ENCODE peak calls at places on chromosome 17, in five cellular contexts. G is BJ, C is heart left ventricle, T is mucosa of descending colon, U is choroid plexus epithelial cell. A is an unnamed sample.
A peak's percentile ranks its signal among the peaks of the same experiment; 100 is the strongest.

GRCh38 chr17:38663125-38663751 is 11.5 kb downstream of the EPOP start:
- DNase-seq in G (no peak), C (peak; percentile 63), T (peak; percentile 67), U (peak; percentile 58), A (peak; percentile 74)

GRCh38 chr17:29140631-29141483 is 39.3 kb downstream of the MYO18A start:
- DNase-seq in G (no peak), C (no peak), T (peak; percentile 69), U (peak; percentile 52), A (peak; percentile 67)

GRCh38 chr17:21196126-21196525 is 17.8 kb downstream of the TMEM11 start:
- DNase-seq in G (no peak), C (no peak), T (no peak), U (no peak), A (no peak)

GRCh38 chr17:41492771-41493170 is 3.1 kb upstream of the KRT36 start:
- DNase-seq in G (no peak), C (no peak), T (no peak), U (peak; percentile 85), A (no peak)

GRCh38 chr17:33381201-33381600 is 88.1 kb upstream of the ASIC2 start:
- DNase-seq in G (no peak), C (no peak), T (no peak), U (peak; percentile 2), A (no peak)

GRCh38 chr17:57593739-57594462 is 151.2 kb downstream of the CCDC182 start:
- DNase-seq in G (no peak), C (no peak), T (no peak), U (no peak), A (no peak)

GRCh38 chr17:36463916-36464764 is 22.3 kb upstream of the ZNHIT3 start:
- DNase-seq in G (no peak), C (peak; percentile 52), T (peak; percentile 66), U (peak; percentile 74), A (peak; percentile 83)

GRCh38 chr17:17694229-17695081 is 13.2 kb downstream of the RAI1 start:
- DNase-seq in G (no peak), C (peak; percentile 78), T (peak; percentile 83), U (peak; percentile 64), A (peak; percentile 78)

GRCh38 chr17:7930841-7931631 is 710 bp downstream of the TRAPPC1 start:
- DNase-seq in G (no peak), C (no peak), T (no peak), U (peak; percentile 17), A (peak; percentile 21)

GRCh38 chr17:37506678-37507077 is 17.0 kb downstream of the DUSP14 start:
- DNase-seq in G (no peak), C (no peak), T (no peak), U (peak; percentile 60), A (peak; percentile 52)

GRCh38 chr17:78356163-78356713 is 3.6 kb downstream of the SOCS3 start:
- DNase-seq in G (no peak), C (no peak), T (peak; percentile 87), U (peak; percentile 94), A (peak; percentile 98)

GRCh38 chr17:32161029-32161428 is 18.7 kb downstream of the RHOT1 start:
- DNase-seq in G (no peak), C (no peak), T (no peak), U (peak; percentile 77), A (no peak)

GRCh38 chr17:29936724-29937123 is 4.7 kb upstream of the EFCAB5 start:
- DNase-seq in G (no peak), C (no peak), T (no peak), U (no peak), A (no peak)

GRCh38 chr17:78322858-78323455 is 36.9 kb downstream of the SOCS3 start:
- DNase-seq in G (no peak), C (peak; percentile 90), T (peak; percentile 70), U (peak; percentile 70), A (no peak)

GRCh38 chr17:2954898-2955445 is 108.4 kb downstream of the OR1D5 start:
- DNase-seq in G (peak; percentile 80), C (no peak), T (no peak), U (peak; percentile 95), A (no peak)

GRCh38 chr17:64015447-64015846 is 5.0 kb downstream of the ICAM2 start:
- DNase-seq in G (no peak), C (no peak), T (no peak), U (no peak), A (no peak)

GRCh38 chr17:64019486-64020067 is 856 bp downstream of the ICAM2 start:
- DNase-seq in G (no peak), C (no peak), T (no peak), U (no peak), A (no peak)

GRCh38 chr17:64017381-64017980 is 3.0 kb downstream of the ICAM2 start:
- DNase-seq in G (no peak), C (no peak), T (no peak), U (no peak), A (no peak)

GRCh38 chr17:64016974-64017373 is 3.5 kb downstream of the ICAM2 start:
- DNase-seq in G (no peak), C (no peak), T (no peak), U (no peak), A (no peak)

DNA sequence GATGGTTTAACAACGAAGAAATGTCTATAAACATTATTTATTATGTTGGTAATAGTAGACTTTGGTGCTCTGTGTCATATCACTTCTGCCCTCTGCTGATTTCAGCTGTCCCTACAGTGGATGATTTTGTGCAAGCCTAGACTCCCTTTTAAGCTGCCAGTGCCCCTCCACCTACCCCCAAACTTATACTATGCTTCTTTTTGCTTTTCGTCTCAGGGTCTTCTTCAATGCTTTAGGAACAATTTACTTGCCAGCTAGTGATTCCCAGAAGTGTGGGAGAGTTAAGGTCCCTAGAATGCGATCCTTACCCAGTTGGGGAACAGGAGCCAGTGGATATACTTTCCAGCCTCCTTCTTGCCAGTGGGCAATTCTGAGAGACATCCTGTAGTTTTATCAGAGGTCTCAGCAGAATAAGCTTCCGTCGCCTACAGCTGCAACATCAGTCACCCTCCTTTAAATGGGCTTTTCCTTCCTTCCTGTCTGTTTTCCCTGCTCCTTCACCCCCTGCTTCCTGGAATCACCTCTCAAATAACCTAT is 4.1 kb downstream of the ICAM2 start:
- DNase-seq in G (no peak), C (no peak), T (no peak), U (no peak), A (no peak)
- TF ChIP-seq CTCF in G (no peak), C (peak; percentile 38), T (no peak), U (peak; percentile 41), A (peak; percentile 32)

GRCh38 chr17:43917348-43918025 is 10.2 kb upstream of the MPP2 start:
- DNase-seq in G (no peak), C (peak; percentile 47), T (peak; percentile 62), U (peak; percentile 52), A (peak; percentile 65)
- TF ChIP-seq CTCF in G (peak; percentile 51), C (peak; percentile 36), T (no peak), U (peak; percentile 76), A (peak; percentile 36)

GRCh38 chr17:47895856-47896671 is at the start of gene SP2:
- DNase-seq in G (peak; percentile 100), C (peak; percentile 99), T (peak; percentile 99), U (peak; percentile 100), A (peak; percentile 100)
- TF ChIP-seq CTCF in G (no peak), C (no peak), T (no peak), U (no peak), A (no peak)

DNA sequence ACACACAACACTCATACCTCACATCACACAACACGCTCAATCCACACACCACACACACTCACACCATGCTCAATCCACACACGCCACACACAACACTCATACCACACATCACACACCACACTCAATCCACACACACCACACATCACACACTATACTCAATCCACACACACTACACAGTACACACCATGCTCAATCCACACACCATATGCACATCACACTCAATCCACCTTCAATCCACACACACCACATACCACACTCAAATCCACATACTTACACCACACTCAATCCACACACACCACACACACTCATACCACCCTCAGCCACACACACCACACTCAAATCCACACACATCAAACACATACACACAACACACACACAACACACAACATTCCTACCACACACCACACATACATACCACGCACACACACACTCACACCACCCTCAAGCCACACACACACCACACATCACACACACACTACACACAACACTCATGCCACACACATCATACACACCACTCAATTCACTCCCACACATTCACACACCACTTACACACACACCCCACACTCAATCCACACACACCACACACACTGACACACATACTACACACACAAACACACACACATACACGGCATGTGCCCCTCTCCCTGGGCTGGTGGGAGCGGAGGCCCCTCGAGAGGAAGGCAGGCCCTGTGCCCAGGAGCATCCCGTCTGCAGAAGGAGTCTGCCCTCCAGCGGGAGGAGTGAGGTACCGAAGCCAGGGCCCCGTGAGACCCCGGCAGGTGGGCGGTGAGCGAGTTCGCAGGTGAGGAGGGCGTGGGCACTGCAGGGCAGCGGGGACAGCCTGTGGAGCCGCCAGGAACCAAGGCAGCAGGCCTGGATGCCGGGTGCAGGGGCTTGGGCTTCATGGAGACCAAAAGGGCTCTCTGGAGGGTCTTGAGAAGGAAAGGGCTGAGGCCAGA is 33.1 kb upstream of the RPTOR start:
- DNase-seq in G (no peak), C (no peak), T (no peak), U (no peak), A (peak; percentile 28)
- TF ChIP-seq CTCF in G (no peak), C (no peak), T (no peak), U (no peak), A (no peak)

DNA sequence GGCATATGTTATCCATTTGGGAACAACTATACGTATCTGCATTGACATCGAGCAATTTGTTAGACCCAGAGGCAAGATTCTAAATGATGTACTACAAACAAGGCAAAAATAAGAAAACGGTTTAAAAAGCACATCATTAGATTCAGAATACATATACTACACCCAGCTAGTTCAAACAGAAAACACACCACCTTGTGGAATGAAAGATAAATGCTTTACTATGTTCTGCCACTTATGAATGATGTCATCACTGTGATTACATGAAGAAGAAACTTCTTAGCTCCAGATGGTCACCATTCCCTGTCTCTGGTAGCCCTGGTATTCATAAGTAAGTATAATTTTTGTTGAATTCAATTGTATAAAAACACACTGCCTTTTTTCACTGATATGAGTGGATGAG is 7.8 kb downstream of the NACA2 start:
- DNase-seq in G (peak; percentile 37), C (no peak), T (no peak), U (peak; percentile 82), A (no peak)
- TF ChIP-seq CTCF in G (peak; percentile 39), C (no peak), T (no peak), U (peak; percentile 49), A (peak; percentile 31)

DNA sequence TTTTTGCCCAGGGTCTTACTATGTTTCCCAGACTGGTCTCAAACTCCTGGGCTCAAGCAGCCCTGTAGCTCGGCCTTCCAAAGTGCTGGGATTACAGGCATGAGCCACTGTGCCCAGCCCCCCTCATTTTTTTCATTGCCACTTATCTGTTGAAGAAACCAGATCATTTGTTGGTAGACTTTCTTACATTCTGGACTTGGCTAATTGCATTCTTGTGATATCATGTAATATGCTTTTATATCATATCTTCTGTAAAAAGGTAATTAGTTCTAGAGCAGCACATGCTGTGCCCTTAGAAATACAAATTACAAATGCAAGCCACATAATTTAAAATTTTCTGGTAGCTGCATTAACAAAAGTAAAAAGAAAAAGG is 53.9 kb downstream of the PPM1E start:
- DNase-seq in G (no peak), C (no peak), T (no peak), U (no peak), A (no peak)
- TF ChIP-seq CTCF in G (no peak), C (no peak), T (no peak), U (no peak), A (no peak)

DNA sequence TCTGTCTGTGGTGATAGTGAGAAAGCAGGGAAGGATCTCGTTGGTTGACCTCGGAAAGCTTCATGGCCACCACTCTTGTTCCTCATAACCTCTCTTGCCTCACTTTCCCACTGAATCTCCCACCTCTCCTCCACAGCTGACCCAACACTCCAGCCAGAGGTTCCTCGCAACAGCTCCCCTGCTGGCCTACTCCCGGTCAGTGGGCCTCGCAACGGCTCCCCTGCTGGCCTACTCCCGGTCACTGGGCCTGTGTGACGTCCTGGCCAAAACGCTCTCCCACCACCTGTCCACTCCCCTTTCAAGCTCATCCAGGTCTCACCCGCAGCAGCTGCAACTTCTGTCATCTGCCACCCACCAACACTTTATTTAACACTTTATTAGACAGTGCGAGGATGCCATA is 149.1 kb downstream of the VPS53 start:
- DNase-seq in G (no peak), C (no peak), T (no peak), U (peak; percentile 6), A (no peak)
- TF ChIP-seq CTCF in G (peak; percentile 2), C (no peak), T (no peak), U (peak; percentile 40), A (no peak)

A was measured in activated CD8-positive, alpha-beta T cell treated with anti-CD3 and anti-CD28 coated beads for 36 hours.